ENCODE peak calls at places on chromosomes 2 and 18, in five cellular contexts. I is cardiac muscle cell; X is lower lobe of right lung; A is CD4-positive, CD25-positive, alpha-beta regulatory T cell; G is heart left ventricle. B is an unnamed sample.
A peak's percentile ranks its signal among the peaks of the same experiment; 100 is the strongest.

GRCh38 chr18:1350931-1351450 is 446.3 kb downstream of the ADCYAP1 start:
- DNase-seq in A (no peak), I (no peak), G (no peak), X (no peak), B (no peak)

GRCh38 chr2:201220102-201220570 is 37.2 kb downstream of the CASP10 start:
- DNase-seq in X (no peak), G (no peak), I (peak; percentile 54), A (no peak), B (no peak)

GRCh38 chr2:85785027-85785822 is 31.4 kb downstream of the ATOH8 start:
- DNase-seq in A (no peak), I (no peak), X (peak; percentile 68), G (peak; percentile 83), B (no peak)

GRCh38 chr2:58047969-58048368 is 1.4 kb downstream of the VRK2 start:
- DNase-seq in A (no peak), G (no peak), I (no peak), X (no peak), B (no peak)

GRCh38 chr18:73579698-73580097 is 567.9 kb downstream of the FBXO15 start:
- DNase-seq in G (no peak), A (no peak), X (no peak), I (no peak), B (no peak)

GRCh38 chr2:195388024-195388423 is 269.0 kb upstream of the SLC39A10 start:
- DNase-seq in A (no peak), I (no peak), X (no peak), G (no peak), B (no peak)

GRCh38 chr2:55616509-55617159 is 788 bp downstream of the PPP4R3B start:
- DNase-seq in A (peak; percentile 18), I (peak; percentile 59), G (no peak), X (no peak), B (peak; percentile 44)

GRCh38 chr18:48639772-48640432 is 101.1 kb downstream of the CTIF start:
- DNase-seq in I (no peak), X (no peak), G (no peak), A (no peak), B (no peak)

GRCh38 chr18:3171631-3172030 is 48.1 kb downstream of the MYOM1 start:
- DNase-seq in I (no peak), G (no peak), A (no peak), X (no peak), B (no peak)

GRCh38 chr18:76126327-76126726 is 368.7 kb downstream of the ZNF516 start:
- DNase-seq in I (peak; percentile 30), A (no peak), G (no peak), X (no peak), B (no peak)

GRCh38 chr18:76371804-76372203 is 123.2 kb downstream of the ZNF516 start:
- DNase-seq in A (no peak), X (no peak), G (no peak), I (no peak), B (no peak)

GRCh38 chr2:85698880-85699254 is 4.7 kb downstream of the GNLY start:
- DNase-seq in X (no peak), A (no peak), G (no peak), I (no peak), B (no peak)

GRCh38 chr2:226891780-226892590 is 56.1 kb downstream of the RHBDD1 start:
- DNase-seq in A (no peak), I (no peak), X (no peak), G (no peak), B (no peak)

GRCh38 chr2:51424418-51424817 is 392.5 kb upstream of the NRXN1 start:
- DNase-seq in I (peak; percentile 11), G (no peak), X (no peak), A (no peak), B (no peak)

GRCh38 chr2:174259981-174260380 is 11.6 kb upstream of the OLA1 start:
- DNase-seq in X (no peak), G (no peak), I (no peak), A (no peak), B (no peak)

GRCh38 chr2:9480157-9480556 is 5.8 kb downstream of the IAH1 start:
- DNase-seq in X (no peak), A (no peak), G (no peak), I (no peak), B (no peak)

GRCh38 chr2:205188516-205189138 is 493.7 kb upstream of the NRP2 start:
- DNase-seq in I (no peak), X (no peak), A (no peak), G (no peak), B (no peak)

GRCh38 chr2:3633089-3633981 is 24.7 kb upstream of the ALLC start:
- DNase-seq in X (no peak), A (no peak), G (no peak), I (no peak), B (no peak)

GRCh38 chr2:80126596-80127189 is 177.9 kb downstream of the LRRTM1 start:
- DNase-seq in G (no peak), I (no peak), A (no peak), X (no peak), B (no peak)

GRCh38 chr2:119873350-119874013 is 113.8 kb downstream of the PTPN4 start:
- DNase-seq in I (no peak), A (no peak), G (no peak), X (no peak), B (no peak)

GRCh38 chr2:122643725-122644329 is 888.4 kb downstream of the TSN start:
- DNase-seq in I (no peak), X (no peak), G (no peak), A (no peak), B (no peak)

GRCh38 chr2:39584283-39584972 is 81.3 kb upstream of the TMEM178A start:
- DNase-seq in X (no peak), A (no peak), I (no peak), G (no peak), B (no peak)

DNA sequence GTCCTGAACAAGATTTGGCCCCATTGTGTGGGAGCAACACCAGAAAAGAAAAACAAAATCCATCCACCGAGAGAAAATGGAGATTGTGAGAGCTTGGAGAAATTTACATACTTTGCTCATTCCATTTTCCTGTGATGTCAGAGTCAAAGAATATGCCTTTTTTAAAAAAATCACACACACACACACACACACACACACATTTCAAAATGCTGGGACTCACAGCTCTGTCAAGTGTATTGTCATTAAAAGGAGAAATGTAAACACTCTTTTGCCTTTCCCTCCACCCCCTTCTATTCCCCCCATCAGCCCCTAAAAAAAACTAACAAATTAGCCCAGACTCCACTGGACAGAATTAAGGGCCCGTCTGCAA is 52.4 kb upstream of the CTAGE1 start:
- DNase-seq in X (no peak), A (no peak), I (no peak), G (no peak), B (no peak)
- H3K4me1 ChIP-seq in X (peaks cover 65% of the 10 kb centered on the region), A (no peaks in the 10 kb centered on the region), I (peaks cover 66% of the 10 kb centered on the region), G (peaks cover 25% of the 10 kb centered on the region), B (no peaks in the 10 kb centered on the region)

GRCh38 chr2:19839438-19839837 is 62.3 kb downstream of the TTC32 start:
- DNase-seq in G (no peak), A (no peak), X (no peak), I (no peak), B (no peak)
- H3K27me3 ChIP-seq in G (no peaks in the 10 kb centered on the region), A (no peaks in the 10 kb centered on the region), X (no peaks in the 10 kb centered on the region), I (no peaks in the 10 kb centered on the region), B (no peaks in the 10 kb centered on the region)

GRCh38 chr2:126048719-126049118 is 607.2 kb upstream of the GYPC start:
- DNase-seq in I (no peak), X (no peak), G (no peak), A (no peak), B (no peak)
- H3K4me1 ChIP-seq in I (no peaks in the 10 kb centered on the region), X (no peaks in the 10 kb centered on the region), G (no peaks in the 10 kb centered on the region), A (no peaks in the 10 kb centered on the region), B (no peaks in the 10 kb centered on the region)

GRCh38 chr2:109349555-109350430 is 220.8 kb downstream of the SH3RF3 start:
- DNase-seq in I (peak; percentile 38), A (no peak), G (peak; percentile 60), X (no peak), B (no peak)
- H3K27me3 ChIP-seq in I (no peaks in the 10 kb centered on the region), A (no peaks in the 10 kb centered on the region), G (no peaks in the 10 kb centered on the region), X (no peaks in the 10 kb centered on the region), B (no peaks in the 10 kb centered on the region)

GRCh38 chr2:96950391-96951124 is 35.8 kb downstream of the FAM178B start:
- DNase-seq in X (peak; percentile 24), G (peak; percentile 20), I (no peak), A (no peak), B (no peak)

GRCh38 chr2:96953611-96954489 is 32.5 kb downstream of the FAM178B start:
- DNase-seq in A (no peak), X (no peak), I (no peak), G (peak; percentile 44), B (no peak)

GRCh38 chr2:96952976-96953610 is 33.3 kb downstream of the FAM178B start:
- DNase-seq in I (no peak), G (peak; percentile 71), X (no peak), A (no peak), B (no peak)

GRCh38 chr2:96951125-96951654 is 35.2 kb downstream of the FAM178B start:
- DNase-seq in A (peak; percentile 54), I (peak; percentile 90), G (peak; percentile 89), X (peak; percentile 85), B (peak; percentile 71)

DNA sequence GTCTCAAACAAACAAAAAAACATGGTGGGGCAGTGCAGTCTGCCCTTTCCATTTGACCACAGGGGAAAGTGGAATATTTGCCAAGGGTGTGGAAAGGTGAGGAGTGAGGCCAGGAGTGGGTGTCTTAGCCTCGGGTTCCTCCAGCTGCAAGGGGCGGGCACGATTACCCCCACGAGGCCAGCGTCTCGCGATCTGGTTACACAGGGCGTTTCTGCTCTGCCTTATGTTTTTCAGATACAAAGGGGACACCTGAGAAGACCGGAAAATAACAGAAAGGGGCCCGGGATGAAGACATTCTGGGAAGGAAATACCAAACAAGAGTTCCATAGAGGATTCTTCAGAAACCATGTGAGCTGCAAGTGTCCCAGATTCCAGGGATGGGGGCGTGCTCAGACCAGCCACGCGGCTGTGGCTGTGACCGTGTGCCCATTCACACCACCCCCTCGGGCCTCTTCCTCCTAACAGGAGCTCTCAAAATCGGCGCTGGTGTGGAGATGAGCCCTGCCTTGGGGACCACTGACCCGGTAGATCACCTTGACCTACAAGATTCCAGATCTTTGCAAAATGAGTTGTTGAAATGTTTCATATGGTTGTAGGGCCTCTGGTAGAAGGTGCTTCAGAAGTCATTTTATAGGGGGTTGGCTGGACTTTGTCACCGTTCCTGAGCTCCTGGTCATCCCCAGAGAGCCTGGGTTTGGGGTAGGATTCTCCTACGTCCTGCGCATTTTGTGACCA is 34.2 kb downstream of the FAM178B start:
- DNase-seq in A (no peak), G (peak; percentile 47), X (no peak), I (no peak), B (no peak)
- H3K4me1 ChIP-seq in A (peaks cover 14% of the 10 kb centered on the region), G (peaks cover 6% of the 10 kb centered on the region), X (peaks cover 36% of the 10 kb centered on the region), I (no peaks in the 10 kb centered on the region), B (peaks cover 14% of the 10 kb centered on the region)

DNA sequence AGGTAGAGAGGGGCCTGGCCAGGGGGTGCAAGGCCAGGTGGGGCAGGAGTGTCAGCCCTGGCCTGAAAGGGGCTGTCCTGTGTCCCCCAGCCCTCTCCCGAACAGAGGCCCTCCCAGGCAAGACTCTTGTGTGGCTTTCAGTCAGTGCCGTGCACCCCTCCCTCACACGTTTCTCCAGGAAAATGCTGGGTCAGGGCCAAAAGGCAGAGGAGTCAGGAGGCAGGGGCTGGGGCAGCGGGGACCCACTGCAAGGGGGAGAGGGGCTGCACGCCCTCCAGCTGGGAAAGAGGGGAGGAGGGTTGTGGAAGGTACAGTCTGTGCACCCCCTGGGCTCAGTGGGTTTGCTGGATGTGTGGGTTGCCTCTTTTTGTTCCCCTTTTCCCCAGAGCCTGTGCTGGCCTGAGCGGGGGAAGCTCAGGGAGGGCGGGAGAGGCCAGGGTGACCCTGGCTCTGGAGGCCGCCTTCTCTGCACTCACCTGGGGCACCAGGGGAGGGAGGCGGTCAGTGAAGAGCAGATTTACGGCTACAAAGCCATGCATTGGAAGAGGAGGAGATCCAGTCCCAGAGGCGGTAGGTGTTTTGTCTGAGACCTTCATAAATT is 4.1 kb downstream of the KCNF1 start:
- DNase-seq in I (no peak), X (no peak), G (no peak), A (no peak), B (no peak)
- H3K27me3 ChIP-seq in I (peaks cover 28% of the 10 kb centered on the region), X (peaks cover 40% of the 10 kb centered on the region), G (peaks cover 19% of the 10 kb centered on the region), A (peaks cover 3% of the 10 kb centered on the region), B (no peaks in the 10 kb centered on the region)

GRCh38 chr2:25330937-25331336 is 10.8 kb downstream of the DNMT3A start:
- DNase-seq in X (no peak), G (peak; percentile 3), A (no peak), I (no peak), B (no peak)
- H3K4me1 ChIP-seq in X (peaks cover 11% of the 10 kb centered on the region), G (peaks cover 23% of the 10 kb centered on the region), A (peaks cover 55% of the 10 kb centered on the region), I (no peaks in the 10 kb centered on the region), B (peaks cover 13% of the 10 kb centered on the region)